ENCODE peak calls at places on chromosomes 1 and 21, in ten cellular contexts. E is stimulated activated CD4-positive, alpha-beta T cell treated with anti-CD3 and anti-CD28 coated beads, Interleukin-1b, Interleukin-23, amount 100 ng/mL, for 4 hours; J is brain microvascular endothelial cell; T is skeletal muscle cell; M is fibroblast of the conjunctiva; F is activated CD4-positive, CD25-positive, alpha-beta regulatory T cell treated with anti-CD3 and anti-CD28 coated beads, Interleukin-2, amount 50 U/mL, for 16 hours; B is ovary; G is esophagus muscularis mucosa; R is NCI-H1436; V is activated T-helper 1 cell treated with anti-CD3 and anti-CD28 coated beads, Interleukin-2, amount 50 U/mL, for 16 hours. U is an unnamed sample.

GRCh38 chr1:5423109-5423508 is 569.1 kb downstream of the NPHP4 start:
- DNase-seq in E (peak), J (no peak), T (no peak), M (no peak), F (no peak), B (no peak), G (no peak), R (no peak), V (no peak), U (no peak)

GRCh38 chr1:63940440-63940839 is 166.6 kb downstream of the ROR1 start:
- DNase-seq in E (no peak), J (no peak), T (no peak), M (no peak), F (no peak), B (no peak), G (no peak), R (no peak), V (no peak), U (no peak)

GRCh38 chr1:54124472-54124871 is 28.3 kb downstream of the CDCP2 start:
- DNase-seq in E (no peak), J (no peak), T (no peak), M (no peak), F (no peak), B (peak), G (no peak), R (peak), V (no peak), U (no peak)

GRCh38 chr1:235999259-235999925 is 65.5 kb downstream of the NID1 start:
- DNase-seq in E (peak), J (peak), T (peak), M (peak), F (peak), B (no peak), G (no peak), R (no peak), V (peak), U (no peak)

GRCh38 chr21:22889445-22889844 is 1891.2 kb downstream of the NCAM2 start:
- DNase-seq in E (no peak), J (no peak), T (no peak), M (no peak), F (no peak), B (no peak), G (no peak), R (no peak), V (no peak), U (no peak)

GRCh38 chr1:21783679-21784603 is 992 bp upstream of the USP48 start:
- DNase-seq in E (no peak), J (peak), T (no peak), M (peak), F (no peak), B (peak), G (no peak), R (no peak), V (no peak), U (peak)

GRCh38 chr1:98737835-98738234 is 76.3 kb downstream of the SNX7 start:
- DNase-seq in E (no peak), J (no peak), T (no peak), M (no peak), F (no peak), B (no peak), G (no peak), R (no peak), V (no peak), U (no peak)

GRCh38 chr1:40691538-40692428 is at the start of gene NFYC:
- DNase-seq in E (peak), J (peak), T (peak), M (peak), F (peak), B (peak), G (peak), R (peak), V (peak), U (peak)

GRCh38 chr1:25797939-25798338 is 2.1 kb upstream of the SELENON start:
- DNase-seq in E (peak), J (no peak), T (no peak), M (no peak), F (no peak), B (no peak), G (no peak), R (no peak), V (no peak), U (no peak)

GRCh38 chr21:26800455-26801454 is 44.5 kb downstream of the ADAMTS1 start:
- DNase-seq in E (no peak), J (peak), T (peak), M (peak), F (no peak), B (peak), G (no peak), R (no peak), V (no peak), U (peak)

GRCh38 chr1:15820478-15820877 is 13.0 kb upstream of the UQCRHL start:
- DNase-seq in E (no peak), J (no peak), T (no peak), M (no peak), F (no peak), B (no peak), G (no peak), R (no peak), V (no peak), U (no peak)

GRCh38 chr1:202146993-202147392 is 2.5 kb upstream of the ARL8A start:
- DNase-seq in E (no peak), J (no peak), T (no peak), M (no peak), F (no peak), B (no peak), G (no peak), R (no peak), V (no peak), U (no peak)

GRCh38 chr21:22062472-22063139 is 1064.4 kb downstream of the NCAM2 start:
- DNase-seq in E (no peak), J (no peak), T (no peak), M (no peak), F (no peak), B (no peak), G (no peak), R (no peak), V (no peak), U (no peak)

GRCh38 chr1:214143015-214143775 is 137.8 kb upstream of the SMYD2 start:
- DNase-seq in E (no peak), J (no peak), T (no peak), M (no peak), F (no peak), B (no peak), G (no peak), R (no peak), V (no peak), U (no peak)

GRCh38 chr1:216815239-216815955 is 92.2 kb upstream of the ESRRG start:
- DNase-seq in E (no peak), J (no peak), T (peak), M (no peak), F (no peak), B (no peak), G (no peak), R (peak), V (no peak), U (no peak)

GRCh38 chr1:18351735-18352134 is 129.0 kb upstream of the KLHDC7A start:
- DNase-seq in E (no peak), J (no peak), T (no peak), M (no peak), F (no peak), B (no peak), G (no peak), R (no peak), V (no peak), U (no peak)

GRCh38 chr1:7783178-7783711 is 846 bp upstream of the PER3 start:
- DNase-seq in E (no peak), J (peak), T (no peak), M (no peak), F (peak), B (peak), G (no peak), R (peak), V (no peak), U (peak)

GRCh38 chr21:15495965-15496364 is 233.8 kb upstream of the USP25 start:
- DNase-seq in E (no peak), J (peak), T (peak), M (peak), F (no peak), B (no peak), G (no peak), R (no peak), V (no peak), U (no peak)

GRCh38 chr21:27371688-27372331 is 404.9 kb upstream of the ADAMTS5 start:
- DNase-seq in E (no peak), J (peak), T (no peak), M (no peak), F (no peak), B (no peak), G (no peak), R (no peak), V (no peak), U (no peak)

GRCh38 chr1:44643721-44644330 is 30.5 kb downstream of the TMEM53 start:
- DNase-seq in E (no peak), J (no peak), T (no peak), M (no peak), F (no peak), B (no peak), G (no peak), R (no peak), V (no peak), U (no peak)

GRCh38 chr1:202888204-202888506 is 794 bp downstream of the RABIF start:
- DNase-seq in E (no peak), J (peak), T (no peak), M (no peak), F (no peak), B (no peak), G (no peak), R (no peak), V (no peak), U (no peak)

GRCh38 chr1:19920132-19920710 is 3.2 kb downstream of the PLA2G2E start:
- DNase-seq in E (no peak), J (no peak), T (no peak), M (no peak), F (no peak), B (no peak), G (no peak), R (no peak), V (no peak), U (no peak)

GRCh38 chr1:46364612-46365011 is 24.0 kb downstream of the NSUN4 start:
- DNase-seq in E (no peak), J (no peak), T (no peak), M (peak), F (no peak), B (no peak), G (no peak), R (no peak), V (no peak), U (no peak)

GRCh38 chr1:53398585-53399365 is 60.4 kb upstream of the DMRTB1 start:
- DNase-seq in E (no peak), J (no peak), T (no peak), M (no peak), F (no peak), B (no peak), G (no peak), R (peak), V (no peak), U (no peak)

GRCh38 chr1:5947978-5948680 is 44.1 kb downstream of the NPHP4 start:
- DNase-seq in E (no peak), J (no peak), T (no peak), M (no peak), F (no peak), B (no peak), G (no peak), R (no peak), V (no peak), U (peak)

GRCh38 chr1:111463029-111463683 is 10.6 kb upstream of the C1orf162 start:
- DNase-seq in E (no peak), J (no peak), T (peak), M (no peak), F (no peak), B (no peak), G (no peak), R (no peak), V (no peak), U (no peak)

GRCh38 chr1:58159424-58159810 is 387.1 kb downstream of the OMA1 start:
- DNase-seq in E (no peak), J (no peak), T (no peak), M (no peak), F (no peak), B (no peak), G (no peak), R (no peak), V (no peak), U (no peak)

GRCh38 chr1:15960808-15961207 is 15.1 kb downstream of the ZBTB17 start:
- DNase-seq in E (no peak), J (no peak), T (no peak), M (no peak), F (no peak), B (no peak), G (no peak), R (no peak), V (no peak), U (no peak)

GRCh38 chr1:40862008-40862863 is at the start of gene CITED4:
- DNase-seq in E (peak), J (peak), T (peak), M (peak), F (peak), B (peak), G (peak), R (peak), V (peak), U (peak)

GRCh38 chr1:37085393-37085792 is 51.1 kb upstream of the GRIK3 start:
- DNase-seq in E (no peak), J (no peak), T (no peak), M (no peak), F (no peak), B (no peak), G (no peak), R (no peak), V (no peak), U (no peak)

U was measured in tibial artery.